ENCODE peak calls at places on chromosomes 4 and X, in four cellular contexts. K is thoracic aorta, Y is NCI-H748 treated with DMSO at 0.1 percent for 48 hours, L is suprapubic skin. U is an unnamed sample.

GRCh38 chr4:102598102-102598758 is 97.1 kb downstream of the NFKB1 start:
- DNase-seq in K (no peak), Y (no peak), L (no peak), U (no peak)

GRCh38 chr4:107997001-107997788 is 7.5 kb downstream of the HADH start:
- DNase-seq in Y (no peak), L (no peak), K (no peak), U (no peak)

GRCh38 chr4:188245651-188246050 is 106.4 kb downstream of the TRIML1 start:
- DNase-seq in L (no peak), Y (no peak), K (no peak), U (no peak)

GRCh38 chrX:140346711-140347110 is 158.2 kb downstream of the SOX3 start:
- DNase-seq in L (no peak), K (no peak), Y (no peak), U (no peak)

GRCh38 chrX:16635040-16635439 is 14.9 kb upstream of the S100G start:
- DNase-seq in L (no peak), K (no peak), Y (no peak), U (no peak)

GRCh38 chr4:184016742-184017668 is 111.9 kb downstream of the STOX2 start:
- DNase-seq in K (no peak), L (no peak), Y (no peak), U (no peak)

GRCh38 chrX:7891928-7892327 is 35.3 kb downstream of the PNPLA4 start:
- DNase-seq in L (no peak), K (no peak), Y (no peak), U (no peak)

GRCh38 chr4:6772223-6772928 is 10.2 kb upstream of the KIAA0232 start:
- DNase-seq in L (peak; percentile 79), Y (no peak), K (no peak), U (no peak)

GRCh38 chr4:83889802-83890201 is 353.9 kb downstream of the GPAT3 start:
- DNase-seq in K (no peak), Y (no peak), L (no peak), U (no peak)

GRCh38 chr4:169136330-169136729 is 126.3 kb upstream of the CBR4 start:
- DNase-seq in L (no peak), Y (no peak), K (no peak), U (no peak)

GRCh38 chrX:134880866-134881265 is 109.9 kb upstream of the SMIM10 start:
- DNase-seq in K (no peak), Y (no peak), L (no peak), U (no peak)

GRCh38 chr4:6824071-6824470 is 41.5 kb downstream of the KIAA0232 start:
- DNase-seq in K (no peak), L (no peak), Y (no peak), U (no peak)